ENCODE peak calls at places on chromosomes 11 and 22, in five cellular contexts. Z is cardiac muscle cell, B is psoas muscle, D is cardiac fibroblast, S is D721Med. K is an unnamed sample.

GRCh38 chr11:65314501-65315203 is at the start of gene CDC42EP2:
- DNase-seq in S (peak; percentile 74), Z (peak; percentile 90), B (peak; percentile 94), D (peak; percentile 92), K (peak; percentile 85)

GRCh38 chr11:60871378-60872061 is 4.2 kb downstream of the ZP1 start:
- DNase-seq in D (peak; percentile 71), B (peak; percentile 60), S (no peak), Z (peak; percentile 74), K (no peak)

GRCh38 chr11:60831143-60831500 is 10.8 kb upstream of the CCDC86 start:
- DNase-seq in S (peak; percentile 70), D (peak; percentile 85), B (peak; percentile 89), Z (peak; percentile 84), K (peak; percentile 82)

GRCh38 chr11:70637949-70638598 is 239.7 kb downstream of the CTTN start:
- DNase-seq in D (no peak), S (no peak), Z (no peak), B (no peak), K (no peak)

GRCh38 chr11:64224891-64225607 is 937 bp downstream of the TRPT1 start:
- DNase-seq in S (no peak), Z (no peak), B (peak; percentile 51), D (no peak), K (no peak)

GRCh38 chr11:57497303-57498247 is 17.9 kb downstream of the SLC43A1 start:
- DNase-seq in Z (no peak), D (no peak), B (peak; percentile 21), S (no peak), K (no peak)

GRCh38 chr22:50697667-50698506 is 25.3 kb downstream of the SHANK3 start:
- DNase-seq in Z (no peak), B (peak; percentile 41), S (no peak), D (no peak), K (no peak)

GRCh38 chr11:62004473-62004872 is 37.0 kb upstream of the FTH1 start:
- DNase-seq in Z (peak; percentile 97), D (peak; percentile 97), S (no peak), B (peak; percentile 64), K (no peak)

GRCh38 chr11:115939104-115939503 is 434.9 kb upstream of the CADM1 start:
- DNase-seq in S (no peak), Z (peak; percentile 20), D (peak; percentile 4), B (no peak), K (no peak)

GRCh38 chr11:2428322-2428795 is 16.0 kb downstream of the TRPM5 start:
- DNase-seq in Z (peak; percentile 62), D (peak; percentile 61), S (no peak), B (peak; percentile 83), K (no peak)

GRCh38 chr11:119618208-119618909 is 110.6 kb downstream of the NECTIN1 start:
- DNase-seq in S (no peak), B (no peak), D (peak; percentile 16), Z (peak; percentile 25), K (no peak)

GRCh38 chr11:122741613-122742012 is 86.1 kb downstream of the UBASH3B start:
- DNase-seq in B (peak; percentile 74), Z (peak; percentile 82), S (no peak), D (peak; percentile 74), K (no peak)

GRCh38 chr11:117876341-117877119 is at the start of gene FXYD6:
- DNase-seq in B (no peak), S (peak; percentile 91), Z (peak; percentile 40), D (peak; percentile 20), K (peak; percentile 78)

GRCh38 chr11:120055646-120056045 is 82.3 kb downstream of the TRIM29 start:
- DNase-seq in B (no peak), Z (peak; percentile 34), S (no peak), D (no peak), K (no peak)

GRCh38 chr11:96340555-96340885 is 2.5 kb downstream of the MAML2 start:
- DNase-seq in S (no peak), B (no peak), Z (peak; percentile 48), D (peak; percentile 63), K (no peak)

GRCh38 chr22:20905415-20906386 is 11.5 kb upstream of the CRKL start:
- DNase-seq in Z (no peak), S (no peak), D (no peak), B (no peak), K (no peak)

GRCh38 chr22:24142831-24143230 is 38.5 kb upstream of the SUSD2 start:
- DNase-seq in Z (no peak), S (no peak), D (no peak), B (no peak), K (no peak)

GRCh38 chr11:12086271-12087074 is 23.9 kb upstream of the MICAL2 start:
- DNase-seq in D (peak; percentile 90), Z (peak; percentile 88), S (no peak), B (peak; percentile 81), K (no peak)

GRCh38 chr11:16891964-16892363 is 122.2 kb downstream of the PLEKHA7 start:
- DNase-seq in D (peak; percentile 44), S (no peak), Z (peak; percentile 46), B (no peak), K (no peak)

GRCh38 chr11:130916238-130916855 is at the start of gene SNX19:
- DNase-seq in B (peak; percentile 96), D (peak; percentile 95), S (peak; percentile 86), Z (peak; percentile 96), K (peak; percentile 96)

GRCh38 chr11:111510311-111510710 is 1.9 kb downstream of the BTG4 start:
- DNase-seq in Z (no peak), S (no peak), D (no peak), B (no peak), K (no peak)

GRCh38 chr11:1854949-1855885 is 2.3 kb downstream of the LSP1 start:
- DNase-seq in D (no peak), Z (no peak), B (no peak), S (no peak), K (no peak)

GRCh38 chr11:111960916-111961315 is 23.8 kb downstream of the DIXDC1 start:
- DNase-seq in D (no peak), B (peak; percentile 79), Z (no peak), S (no peak), K (no peak)

GRCh38 chr22:43144949-43145348 is 1.8 kb upstream of the MCAT start:
- DNase-seq in S (no peak), Z (no peak), D (no peak), B (no peak), K (no peak)
- TF ChIP-seq CTCF in S (no peak), Z (no peak), D (no peak), B (no peak), K (no peak)

DNA sequence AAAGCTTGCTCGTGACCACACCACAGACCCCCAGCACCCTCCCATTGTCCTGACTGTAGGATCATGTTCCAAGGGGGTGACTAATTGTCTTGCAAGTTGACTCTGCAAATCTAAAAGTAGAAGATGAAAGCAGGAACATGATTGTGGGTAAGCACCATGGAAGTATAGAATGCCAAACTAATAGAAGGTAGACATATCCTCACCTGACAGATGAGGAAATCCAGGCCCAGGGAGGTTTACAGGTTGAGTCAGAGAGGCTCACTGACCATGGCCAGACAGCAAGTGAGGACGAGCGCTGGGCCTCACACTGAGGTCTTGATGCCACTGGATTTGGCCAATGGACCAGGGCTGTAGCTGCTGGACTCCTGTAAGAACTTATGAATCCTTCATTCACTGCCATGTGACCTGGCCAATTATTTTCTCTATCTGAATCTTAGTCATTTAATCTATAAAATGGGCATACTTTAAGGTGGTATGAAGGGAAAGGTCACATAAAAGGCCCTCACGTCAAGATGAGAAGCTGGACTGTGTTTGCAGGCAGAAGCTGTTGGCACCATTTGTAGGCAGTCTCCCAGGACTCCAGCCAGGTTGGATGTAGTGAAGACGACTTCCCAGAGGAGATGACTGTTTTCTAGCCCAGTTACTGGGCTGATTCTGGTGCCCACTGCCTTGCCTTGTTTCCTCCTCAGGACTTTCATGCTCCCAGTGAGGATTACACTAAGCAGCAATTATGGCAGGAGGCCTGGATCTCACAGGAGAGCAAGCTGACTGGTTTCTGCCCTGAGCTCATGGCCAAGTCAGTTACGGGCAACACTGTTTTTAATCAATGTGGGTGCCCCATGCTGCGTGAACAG is 54.6 kb downstream of the GAB4 start:
- DNase-seq in S (no peak), Z (no peak), D (no peak), B (no peak), K (no peak)
- TF ChIP-seq CTCF in S (no peak), Z (no peak), D (no peak), B (no peak), K (no peak)

DNA sequence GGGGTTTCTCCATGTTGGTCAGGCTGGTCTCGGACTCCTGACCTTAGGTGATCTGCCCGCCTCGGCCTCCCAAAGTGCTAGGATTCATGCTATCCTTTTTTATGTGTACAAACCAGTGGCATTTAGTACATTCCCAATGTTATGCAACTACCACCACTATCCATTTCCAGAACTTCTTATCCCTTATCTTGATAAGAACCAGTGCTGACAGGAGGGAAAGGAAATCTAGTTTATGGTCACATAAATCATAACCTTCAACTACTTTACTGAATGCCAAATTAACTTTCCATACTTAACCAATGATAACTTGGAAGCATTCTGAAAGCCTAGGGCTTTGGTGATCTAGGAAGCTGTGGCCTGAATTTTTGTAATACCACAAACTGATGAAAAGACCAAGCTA is 170.4 kb downstream of the SWAP70 start:
- DNase-seq in B (no peak), D (peak; percentile 47), Z (peak; percentile 55), S (no peak), K (no peak)
- TF ChIP-seq CTCF in B (no peak), D (no peak), Z (no peak), S (no peak), K (no peak)

GRCh38 chr22:46846832-46847355 is 84.4 kb downstream of the TBC1D22A start:
- DNase-seq in B (no peak), D (no peak), Z (no peak), S (no peak), K (no peak)

GRCh38 chr22:46844606-46845210 is 82.3 kb downstream of the TBC1D22A start:
- DNase-seq in D (no peak), S (no peak), Z (peak; percentile 9), B (no peak), K (no peak)

GRCh38 chr22:46846154-46846831 is 83.8 kb downstream of the TBC1D22A start:
- DNase-seq in B (no peak), D (no peak), S (no peak), Z (no peak), K (no peak)

GRCh38 chr22:46843691-46844297 is 81.3 kb downstream of the TBC1D22A start:
- DNase-seq in Z (no peak), S (no peak), D (no peak), B (no peak), K (no peak)

GRCh38 chr22:46845281-46846153 is 83.1 kb downstream of the TBC1D22A start:
- DNase-seq in B (no peak), D (peak; percentile 78), Z (peak; percentile 78), S (no peak), K (no peak)
- TF ChIP-seq CTCF in B (peak; percentile 32), D (peak; percentile 48), Z (peak; percentile 57), S (peak; percentile 10), K (peak; percentile 69)

K was measured in type B pancreatic cell.